ENCODE peak calls at places on chromosomes 13 and 19, in seven cellular contexts. One of them, this sample, is unnamed.

GRCh38 chr13:97499181-97499580 is 65.2 kb downstream of the RAP2A start:
- DNase-seq in colonic mucosa: no peak
- DNase-seq in DND-41: no peak
- DNase-seq in heart left ventricle: no peak
- DNase-seq in cardiac fibroblast: no peak
- DNase-seq in transverse colon: no peak
- DNase-seq in Karpas-422: no peak
- DNase-seq in this sample: no peak

GRCh38 chr19:38891791-38892190 is 7.6 kb downstream of the SIRT2 start:
- DNase-seq in colonic mucosa: no peak
- DNase-seq in DND-41: no peak
- DNase-seq in heart left ventricle: no peak
- DNase-seq in cardiac fibroblast: no peak
- DNase-seq in transverse colon: no peak
- DNase-seq in Karpas-422: no peak
- DNase-seq in this sample: no peak

GRCh38 chr13:98563071-98563470 is 13.8 kb downstream of the STK24 start:
- DNase-seq in colonic mucosa: no peak
- DNase-seq in DND-41: peak; percentile 46
- DNase-seq in heart left ventricle: no peak
- DNase-seq in cardiac fibroblast: no peak
- DNase-seq in transverse colon: no peak
- DNase-seq in Karpas-422: no peak
- DNase-seq in this sample: peak; percentile 42

GRCh38 chr13:30346159-30346788 is 38.9 kb upstream of the KATNAL1 start:
- DNase-seq in colonic mucosa: peak; percentile 34
- DNase-seq in DND-41: peak; percentile 80
- DNase-seq in heart left ventricle: no peak
- DNase-seq in cardiac fibroblast: no peak
- DNase-seq in transverse colon: peak; percentile 75
- DNase-seq in Karpas-422: no peak
- DNase-seq in this sample: peak; percentile 65

GRCh38 chr19:58317481-58318072 is 9.2 kb upstream of the ZSCAN22 start:
- DNase-seq in colonic mucosa: no peak
- DNase-seq in DND-41: peak; percentile 60
- DNase-seq in heart left ventricle: no peak
- DNase-seq in cardiac fibroblast: peak; percentile 55
- DNase-seq in transverse colon: no peak
- DNase-seq in Karpas-422: peak; percentile 79
- DNase-seq in this sample: no peak

GRCh38 chr19:45492627-45493470 is 4.0 kb downstream of the RTN2 start:
- DNase-seq in colonic mucosa: peak; percentile 65
- DNase-seq in DND-41: no peak
- DNase-seq in heart left ventricle: peak; percentile 79
- DNase-seq in cardiac fibroblast: peak; percentile 89
- DNase-seq in transverse colon: peak; percentile 63
- DNase-seq in Karpas-422: no peak
- DNase-seq in this sample: no peak

GRCh38 chr13:109862627-109863026 is 76.2 kb upstream of the IRS2 start:
- DNase-seq in colonic mucosa: no peak
- DNase-seq in DND-41: no peak
- DNase-seq in heart left ventricle: no peak
- DNase-seq in cardiac fibroblast: peak; percentile 63
- DNase-seq in transverse colon: no peak
- DNase-seq in Karpas-422: no peak
- DNase-seq in this sample: no peak

GRCh38 chr13:85729296-85729695 is 69.9 kb downstream of the SLITRK6 start:
- DNase-seq in colonic mucosa: no peak
- DNase-seq in DND-41: no peak
- DNase-seq in heart left ventricle: no peak
- DNase-seq in cardiac fibroblast: peak; percentile 4
- DNase-seq in transverse colon: no peak
- DNase-seq in Karpas-422: no peak
- DNase-seq in this sample: no peak

GRCh38 chr13:99287544-99287943 is 19.7 kb downstream of the GPR183 start:
- DNase-seq in colonic mucosa: no peak
- DNase-seq in DND-41: no peak
- DNase-seq in heart left ventricle: no peak
- DNase-seq in cardiac fibroblast: no peak
- DNase-seq in transverse colon: no peak
- DNase-seq in Karpas-422: no peak
- DNase-seq in this sample: no peak

GRCh38 chr13:27667946-27668345 is 46.3 kb downstream of the POLR1D start:
- DNase-seq in colonic mucosa: no peak
- DNase-seq in DND-41: peak; percentile 19
- DNase-seq in heart left ventricle: peak; percentile 36
- DNase-seq in cardiac fibroblast: peak; percentile 73
- DNase-seq in transverse colon: no peak
- DNase-seq in Karpas-422: no peak
- DNase-seq in this sample: no peak

GRCh38 chr13:50323440-50324070 is 308.3 kb downstream of the KCNRG start:
- DNase-seq in colonic mucosa: no peak
- DNase-seq in DND-41: no peak
- DNase-seq in heart left ventricle: no peak
- DNase-seq in cardiac fibroblast: peak; percentile 59
- DNase-seq in transverse colon: no peak
- DNase-seq in Karpas-422: no peak
- DNase-seq in this sample: no peak

GRCh38 chr13:76725211-76725610 is 161.0 kb downstream of the KCTD12 start:
- DNase-seq in colonic mucosa: no peak
- DNase-seq in DND-41: no peak
- DNase-seq in heart left ventricle: no peak
- DNase-seq in cardiac fibroblast: peak; percentile 72
- DNase-seq in transverse colon: no peak
- DNase-seq in Karpas-422: no peak
- DNase-seq in this sample: no peak

GRCh38 chr13:67867206-67867605 is 637.1 kb upstream of the PCDH9 start:
- DNase-seq in colonic mucosa: no peak
- DNase-seq in DND-41: no peak
- DNase-seq in heart left ventricle: no peak
- DNase-seq in cardiac fibroblast: no peak
- DNase-seq in transverse colon: no peak
- DNase-seq in Karpas-422: no peak
- DNase-seq in this sample: no peak

GRCh38 chr13:41327994-41328778 is 17.1 kb downstream of the NAA16 start:
- DNase-seq in colonic mucosa: no peak
- DNase-seq in DND-41: no peak
- DNase-seq in heart left ventricle: no peak
- DNase-seq in cardiac fibroblast: peak; percentile 17
- DNase-seq in transverse colon: no peak
- DNase-seq in Karpas-422: no peak
- DNase-seq in this sample: no peak

GRCh38 chr13:112069063-112069726 is 2.2 kb downstream of the SOX1 start:
- DNase-seq in colonic mucosa: no peak
- DNase-seq in DND-41: no peak
- DNase-seq in heart left ventricle: no peak
- DNase-seq in cardiac fibroblast: no peak
- DNase-seq in transverse colon: no peak
- DNase-seq in Karpas-422: no peak
- DNase-seq in this sample: no peak

GRCh38 chr19:1901940-1902404 is 3.2 kb upstream of the ADAT3 start:
- DNase-seq in colonic mucosa: no peak
- DNase-seq in DND-41: no peak
- DNase-seq in heart left ventricle: no peak
- DNase-seq in cardiac fibroblast: no peak
- DNase-seq in transverse colon: peak; percentile 43
- DNase-seq in Karpas-422: no peak
- DNase-seq in this sample: no peak

GRCh38 chr13:24356270-24356669 is 46.9 kb downstream of the C1QTNF9 start:
- DNase-seq in colonic mucosa: no peak
- DNase-seq in DND-41: no peak
- DNase-seq in heart left ventricle: no peak
- DNase-seq in cardiac fibroblast: no peak
- DNase-seq in transverse colon: no peak
- DNase-seq in Karpas-422: no peak
- DNase-seq in this sample: no peak

GRCh38 chr19:13091400-13092161 is 11.1 kb downstream of the LYL1 start:
- DNase-seq in colonic mucosa: no peak
- DNase-seq in DND-41: no peak
- DNase-seq in heart left ventricle: peak; percentile 64
- DNase-seq in cardiac fibroblast: peak; percentile 96
- DNase-seq in transverse colon: no peak
- DNase-seq in Karpas-422: no peak
- DNase-seq in this sample: no peak

GRCh38 chr19:4991996-4992698 is 23.2 kb downstream of the KDM4B start:
- DNase-seq in colonic mucosa: no peak
- DNase-seq in DND-41: no peak
- DNase-seq in heart left ventricle: no peak
- DNase-seq in cardiac fibroblast: no peak
- DNase-seq in transverse colon: no peak
- DNase-seq in Karpas-422: no peak
- DNase-seq in this sample: no peak

GRCh38 chr19:10820173-10820572 is 15.8 kb downstream of the TMED1 start:
- DNase-seq in colonic mucosa: no peak
- DNase-seq in DND-41: no peak
- DNase-seq in heart left ventricle: peak; percentile 23
- DNase-seq in cardiac fibroblast: no peak
- DNase-seq in transverse colon: no peak
- DNase-seq in Karpas-422: no peak
- DNase-seq in this sample: no peak

GRCh38 chr13:59776924-59777690 is 386.6 kb downstream of the DIAPH3 start:
- DNase-seq in colonic mucosa: no peak
- DNase-seq in DND-41: no peak
- DNase-seq in heart left ventricle: no peak
- DNase-seq in cardiac fibroblast: peak; percentile 81
- DNase-seq in transverse colon: no peak
- DNase-seq in Karpas-422: no peak
- DNase-seq in this sample: no peak

GRCh38 chr19:55446060-55446459 is 3.0 kb upstream of the SHISA7 start:
- DNase-seq in colonic mucosa: no peak
- DNase-seq in DND-41: no peak
- DNase-seq in heart left ventricle: no peak
- DNase-seq in cardiac fibroblast: no peak
- DNase-seq in transverse colon: no peak
- DNase-seq in Karpas-422: no peak
- DNase-seq in this sample: no peak

GRCh38 chr19:50649433-50650391 is at the start of gene C19orf81:
- DNase-seq in colonic mucosa: no peak
- DNase-seq in DND-41: no peak
- DNase-seq in heart left ventricle: no peak
- DNase-seq in cardiac fibroblast: peak; percentile 21
- DNase-seq in transverse colon: no peak
- DNase-seq in Karpas-422: peak; percentile 83
- DNase-seq in this sample: no peak

DNA sequence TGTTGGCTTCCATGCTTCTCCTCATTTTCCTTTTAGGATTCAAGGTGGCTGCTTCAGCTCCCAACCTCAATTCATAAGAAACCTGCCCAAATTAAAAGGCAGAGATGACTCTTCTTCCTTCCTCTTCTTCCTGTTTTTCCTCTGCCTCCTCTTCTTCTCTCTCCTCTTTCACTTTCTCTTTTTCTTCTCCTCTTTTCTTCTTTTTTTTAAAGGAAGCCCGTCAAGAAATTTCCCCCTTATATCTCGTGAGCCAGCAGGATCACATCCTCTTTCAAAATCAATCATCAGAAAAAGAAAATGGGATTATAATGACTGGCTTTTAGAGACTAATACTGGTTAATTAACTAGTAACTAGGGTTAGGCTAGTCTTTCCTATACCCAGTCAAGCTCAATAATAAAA is 220.3 kb downstream of the NBEA start:
- DNase-seq in colonic mucosa: no peak
- DNase-seq in DND-41: no peak
- DNase-seq in heart left ventricle: no peak
- DNase-seq in cardiac fibroblast: no peak
- DNase-seq in transverse colon: no peak
- DNase-seq in Karpas-422: no peak
- DNase-seq in this sample: no peak
- H3K4me3 ChIP-seq in colonic mucosa: no peak overlapping the region
- H3K4me3 ChIP-seq in DND-41: no peak overlapping the region
- H3K4me3 ChIP-seq in heart left ventricle: peak overlapping the region; percentile 1
- H3K4me3 ChIP-seq in cardiac fibroblast: no peak overlapping the region
- H3K4me3 ChIP-seq in transverse colon: no peak overlapping the region
- H3K4me3 ChIP-seq in Karpas-422: no peak overlapping the region
- H3K4me3 ChIP-seq in this sample: no peak overlapping the region

GRCh38 chr19:18392936-18393335 is 4.5 kb downstream of the LRRC25 start:
- DNase-seq in colonic mucosa: no peak
- DNase-seq in DND-41: no peak
- DNase-seq in heart left ventricle: no peak
- DNase-seq in cardiac fibroblast: no peak
- DNase-seq in transverse colon: no peak
- DNase-seq in Karpas-422: no peak
- DNase-seq in this sample: no peak

GRCh38 chr19:18391509-18392075 is 5.6 kb downstream of the GDF15 start:
- DNase-seq in colonic mucosa: no peak
- DNase-seq in DND-41: no peak
- DNase-seq in heart left ventricle: no peak
- DNase-seq in cardiac fibroblast: no peak
- DNase-seq in transverse colon: no peak
- DNase-seq in Karpas-422: no peak
- DNase-seq in this sample: no peak

GRCh38 chr19:18392417-18392816 is 5.0 kb downstream of the LRRC25 start:
- DNase-seq in colonic mucosa: peak; percentile 72
- DNase-seq in DND-41: no peak
- DNase-seq in heart left ventricle: peak; percentile 61
- DNase-seq in cardiac fibroblast: peak; percentile 79
- DNase-seq in transverse colon: peak; percentile 59
- DNase-seq in Karpas-422: peak; percentile 62
- DNase-seq in this sample: no peak

GRCh38 chr19:18396471-18397241 is 766 bp downstream of the LRRC25 start:
- DNase-seq in colonic mucosa: no peak
- DNase-seq in DND-41: no peak
- DNase-seq in heart left ventricle: no peak
- DNase-seq in cardiac fibroblast: no peak
- DNase-seq in transverse colon: no peak
- DNase-seq in Karpas-422: no peak
- DNase-seq in this sample: no peak

GRCh38 chr19:18393836-18394235 is 3.6 kb downstream of the LRRC25 start:
- DNase-seq in colonic mucosa: no peak
- DNase-seq in DND-41: no peak
- DNase-seq in heart left ventricle: peak; percentile 62
- DNase-seq in cardiac fibroblast: no peak
- DNase-seq in transverse colon: no peak
- DNase-seq in Karpas-422: no peak
- DNase-seq in this sample: no peak
- H3K4me3 ChIP-seq in colonic mucosa: peak overlapping the region; percentile 4
- H3K4me3 ChIP-seq in DND-41: no peak overlapping the region
- H3K4me3 ChIP-seq in heart left ventricle: peak overlapping the region; percentile 10
- H3K4me3 ChIP-seq in cardiac fibroblast: no peak overlapping the region
- H3K4me3 ChIP-seq in transverse colon: no peak overlapping the region
- H3K4me3 ChIP-seq in Karpas-422: no peak overlapping the region
- H3K4me3 ChIP-seq in this sample: no peak overlapping the region

DNA sequence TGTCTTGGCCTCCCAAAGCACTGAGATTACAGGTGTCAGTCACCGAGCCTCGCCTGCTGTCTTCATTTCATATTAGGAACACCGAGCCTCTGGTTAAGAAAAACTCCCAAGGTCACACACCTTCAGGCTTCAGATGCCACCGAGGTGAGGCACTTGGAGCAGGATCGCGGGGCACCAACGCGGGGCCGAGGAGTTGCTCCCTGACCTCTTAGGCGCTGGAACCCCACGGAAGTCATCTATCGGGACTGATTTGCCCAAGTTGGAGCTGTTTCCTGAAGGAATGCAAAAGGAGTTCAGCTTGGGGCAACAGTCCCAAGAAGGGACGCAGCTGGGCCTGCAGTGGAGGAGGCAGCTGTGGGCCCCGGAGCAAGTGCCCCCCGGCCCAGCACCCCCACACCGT is 50.3 kb upstream of the XPO4 start:
- DNase-seq in colonic mucosa: no peak
- DNase-seq in DND-41: no peak
- DNase-seq in heart left ventricle: no peak
- DNase-seq in cardiac fibroblast: no peak
- DNase-seq in transverse colon: no peak
- DNase-seq in Karpas-422: no peak
- DNase-seq in this sample: no peak
- H3K4me3 ChIP-seq in colonic mucosa: no peak overlapping the region
- H3K4me3 ChIP-seq in DND-41: no peak overlapping the region
- H3K4me3 ChIP-seq in heart left ventricle: no peak overlapping the region
- H3K4me3 ChIP-seq in cardiac fibroblast: no peak overlapping the region
- H3K4me3 ChIP-seq in transverse colon: no peak overlapping the region
- H3K4me3 ChIP-seq in Karpas-422: no peak overlapping the region
- H3K4me3 ChIP-seq in this sample: no peak overlapping the region

GRCh38 chr13:20826810-20827560 is 53.2 kb upstream of the EEF1AKMT1 start:
- DNase-seq in colonic mucosa: no peak
- DNase-seq in DND-41: no peak
- DNase-seq in heart left ventricle: no peak
- DNase-seq in cardiac fibroblast: no peak
- DNase-seq in transverse colon: no peak
- DNase-seq in Karpas-422: peak; percentile 51
- DNase-seq in this sample: no peak
- H3K4me3 ChIP-seq in colonic mucosa: no peak overlapping the region
- H3K4me3 ChIP-seq in DND-41: no peak overlapping the region
- H3K4me3 ChIP-seq in heart left ventricle: no peak overlapping the region
- H3K4me3 ChIP-seq in cardiac fibroblast: no peak overlapping the region
- H3K4me3 ChIP-seq in transverse colon: no peak overlapping the region
- H3K4me3 ChIP-seq in Karpas-422: no peak overlapping the region
- H3K4me3 ChIP-seq in this sample: no peak overlapping the region

This sample was measured in CD8-positive, alpha-beta T cell.